ENCODE peak calls at places on chromosomes 2 and 18, in six cellular contexts. U, G, A, J, I and T are unnamed samples.

GRCh38 chr2:124911560-124911959 is 886.5 kb downstream of the CNTNAP5 start:
- DNase-seq in U (no peak), G (no peak), A (no peak), J (no peak), I (no peak), T (no peak)

GRCh38 chr2:119263656-119264055 is 40.0 kb downstream of the STEAP3 start:
- DNase-seq in U (no peak), G (no peak), A (no peak), J (no peak), I (no peak), T (no peak)

GRCh38 chr2:173982918-173983317 is 17.7 kb upstream of the SP3 start:
- DNase-seq in U (no peak), G (peak; percentile 44), A (no peak), J (peak; percentile 47), I (no peak), T (no peak)

GRCh38 chr2:129273266-129274037 is 706.0 kb upstream of the RAB6C start:
- DNase-seq in U (no peak), G (no peak), A (no peak), J (no peak), I (no peak), T (no peak)

GRCh38 chr2:177466337-177467195 is 74.0 kb downstream of the AGPS start:
- DNase-seq in U (no peak), G (no peak), A (no peak), J (no peak), I (no peak), T (peak; percentile 20)

GRCh38 chr2:218472980-218473379 is 54.1 kb downstream of the VIL1 start:
- DNase-seq in U (no peak), G (no peak), A (no peak), J (no peak), I (no peak), T (no peak)

GRCh38 chr2:134362751-134363150 is 108.9 kb downstream of the MGAT5 start:
- DNase-seq in U (no peak), G (no peak), A (no peak), J (no peak), I (no peak), T (no peak)

GRCh38 chr2:172214252-172214651 is 111.6 kb upstream of the DLX2 start:
- DNase-seq in U (no peak), G (no peak), A (no peak), J (no peak), I (no peak), T (no peak)

GRCh38 chr2:187545238-187545751 is 8.9 kb downstream of the TFPI start:
- DNase-seq in U (no peak), G (no peak), A (no peak), J (no peak), I (no peak), T (no peak)

DNA sequence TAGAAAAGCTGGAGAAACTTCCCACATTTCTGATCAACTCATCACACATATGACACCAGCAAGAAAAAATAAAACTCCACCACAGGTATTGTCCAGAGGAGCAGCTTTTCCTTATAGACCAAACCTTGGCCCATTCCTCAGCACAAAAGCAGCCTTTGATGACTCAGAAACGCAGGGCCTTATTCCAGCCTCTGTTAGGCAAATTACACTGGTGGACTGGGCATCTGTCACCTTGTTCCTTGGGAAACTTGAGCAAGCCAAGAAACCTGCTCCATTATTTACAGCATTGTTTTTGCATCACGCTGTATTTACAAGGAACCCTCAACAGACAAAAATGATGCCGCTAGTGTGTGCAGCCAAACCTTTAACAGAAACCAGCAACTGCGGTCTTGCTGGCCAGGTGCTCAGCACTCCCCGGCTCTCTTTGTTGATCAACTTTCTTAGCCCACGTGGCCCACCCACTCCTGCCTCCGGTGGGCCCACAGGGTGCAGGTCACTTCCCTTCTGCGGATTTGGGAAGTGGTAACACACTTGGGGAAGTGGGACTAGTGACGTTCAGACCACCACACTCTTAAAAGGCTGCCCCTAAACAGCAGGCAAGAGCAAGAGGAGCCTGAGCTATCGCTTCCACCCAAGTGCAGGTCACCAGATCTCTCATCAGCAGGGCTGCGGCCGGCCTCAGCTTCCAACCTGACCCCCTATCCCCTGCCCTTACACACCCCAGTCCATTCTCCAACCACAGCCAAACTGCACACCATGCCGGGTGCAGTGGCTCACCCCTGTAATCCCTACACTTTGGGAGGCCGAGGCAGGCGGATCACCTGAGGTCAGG is 1.5 kb downstream of the AP1S3 start:
- DNase-seq in U (peak; percentile 11), G (no peak), A (no peak), J (no peak), I (no peak), T (no peak)
- H3K4me3 ChIP-seq in U (no peak overlapping the region), G (no peak overlapping the region), A (no peak overlapping the region), J (no peak overlapping the region), I (no peak overlapping the region), T (no peak overlapping the region)

GRCh38 chr2:235046561-235046960 is 94.7 kb downstream of the SH3BP4 start:
- DNase-seq in U (no peak), G (no peak), A (no peak), J (no peak), I (no peak), T (no peak)
- H3K36me3 ChIP-seq in U (peaks cover 96% of the 10 kb centered on the region), G (peaks cover 15% of the 10 kb centered on the region), A (no peaks in the 10 kb centered on the region), J (no peaks in the 10 kb centered on the region), I (no peaks in the 10 kb centered on the region), T (peaks cover 15% of the 10 kb centered on the region)

DNA sequence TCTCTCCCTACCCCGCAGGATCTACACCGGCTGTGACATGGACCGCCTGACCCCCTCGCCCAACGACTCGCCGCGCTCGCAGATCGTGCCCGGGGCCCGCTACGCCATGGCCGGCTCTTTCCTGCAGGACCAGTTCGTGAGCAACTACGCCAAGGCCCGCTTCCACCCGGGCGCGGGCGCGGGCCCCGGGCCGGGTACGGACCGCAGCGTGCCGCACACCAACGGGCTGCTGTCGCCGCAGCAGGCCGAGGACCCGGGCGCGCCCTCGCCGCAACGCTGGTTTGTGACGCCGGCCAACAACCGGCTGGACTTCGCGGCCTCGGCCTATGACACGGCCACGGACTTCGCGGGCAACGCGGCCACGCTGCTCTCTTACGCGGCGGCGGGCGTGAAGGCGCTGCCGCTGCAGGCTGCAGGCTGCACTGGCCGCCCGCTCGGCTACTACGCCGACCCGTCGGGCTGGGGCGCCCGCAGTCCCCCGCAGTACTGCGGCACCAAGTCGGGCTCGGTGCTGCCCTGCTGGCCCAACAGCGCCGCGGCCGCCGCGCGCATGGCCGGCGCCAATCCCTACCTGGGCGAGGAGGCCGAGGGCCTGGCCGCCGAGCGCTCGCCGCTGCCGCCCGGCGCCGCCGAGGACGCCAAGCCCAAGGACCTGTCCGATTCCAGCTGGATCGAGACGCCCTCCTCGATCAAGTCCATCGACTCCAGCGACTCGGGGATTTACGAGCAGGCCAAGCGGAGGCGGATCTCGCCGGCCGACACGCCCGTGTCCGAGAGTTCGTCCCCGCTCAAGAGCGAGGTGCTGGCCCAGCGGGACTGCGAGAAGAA is 7.5 kb downstream of the TBR1 start:
- DNase-seq in U (no peak), G (peak; percentile 15), A (no peak), J (no peak), I (no peak), T (no peak)
- H3K4me3 ChIP-seq in U (no peak overlapping the region), G (peak overlapping the region; percentile 37), A (no peak overlapping the region), J (peak overlapping the region; percentile 3), I (no peak overlapping the region), T (peak overlapping the region; percentile 26)

DNA sequence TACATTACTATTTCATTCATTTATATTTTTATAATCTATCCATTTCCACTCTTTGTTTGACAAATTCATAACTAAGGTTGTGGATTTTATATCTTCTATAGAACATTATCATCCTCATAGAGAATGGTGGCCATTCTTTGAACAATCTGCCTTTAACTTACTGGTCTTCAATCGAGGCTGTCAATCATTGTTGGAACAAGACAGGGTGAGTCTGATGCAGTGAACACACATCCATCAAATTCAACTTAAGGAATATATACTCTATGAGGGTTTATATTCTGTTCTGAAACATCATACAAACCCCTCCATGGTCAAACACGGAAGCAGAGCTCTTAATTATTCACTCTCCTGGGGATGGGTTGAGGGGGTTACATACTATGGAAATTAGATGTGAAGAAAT is 28.3 kb upstream of the KLF7 start:
- DNase-seq in U (no peak), G (no peak), A (no peak), J (no peak), I (no peak), T (no peak)
- H3K36me3 ChIP-seq in U (no peaks in the 10 kb centered on the region), G (no peaks in the 10 kb centered on the region), A (no peaks in the 10 kb centered on the region), J (no peaks in the 10 kb centered on the region), I (no peaks in the 10 kb centered on the region), T (no peaks in the 10 kb centered on the region)

GRCh38 chr18:50142441-50143120 is 52.4 kb downstream of the MYO5B start:
- DNase-seq in U (no peak), G (no peak), A (no peak), J (no peak), I (no peak), T (no peak)
- H3K4me3 ChIP-seq in U (no peak overlapping the region), G (no peak overlapping the region), A (no peak overlapping the region), J (no peak overlapping the region), I (no peak overlapping the region), T (no peak overlapping the region)

GRCh38 chr2:241668839-241669238 is 17.8 kb downstream of the DTYMK start:
- DNase-seq in U (no peak), G (no peak), A (no peak), J (no peak), I (no peak), T (no peak)

GRCh38 chr2:241668354-241668753 is 18.3 kb downstream of the DTYMK start:
- DNase-seq in U (no peak), G (no peak), A (no peak), J (no peak), I (no peak), T (no peak)

GRCh38 chr2:241670333-241671110 is 16.1 kb downstream of the DTYMK start:
- DNase-seq in U (no peak), G (no peak), A (no peak), J (no peak), I (no peak), T (no peak)

GRCh38 chr2:241665731-241666440 is 20.7 kb downstream of the DTYMK start:
- DNase-seq in U (no peak), G (no peak), A (no peak), J (no peak), I (no peak), T (no peak)

GRCh38 chr2:241666627-241667400 is 19.8 kb downstream of the DTYMK start:
- DNase-seq in U (no peak), G (no peak), A (no peak), J (no peak), I (no peak), T (peak; percentile 91)
- H3K36me3 ChIP-seq in U (peaks cover 66% of the 10 kb centered on the region), G (peaks cover 49% of the 10 kb centered on the region), A (peaks cover 17% of the 10 kb centered on the region), J (no peaks in the 10 kb centered on the region), I (peaks cover 4% of the 10 kb centered on the region), T (peaks cover 42% of the 10 kb centered on the region)

GRCh38 chr2:27890146-27891062 is at the start of the genes BABAM2 and RBKS:
- DNase-seq in U (peak; percentile 68), G (peak; percentile 89), A (peak; percentile 96), J (peak; percentile 85), I (peak; percentile 87), T (peak; percentile 90)

GRCh38 chr2:27887830-27888229 is 2.4 kb downstream of the RBKS start:
- DNase-seq in U (no peak), G (no peak), A (no peak), J (no peak), I (no peak), T (no peak)

GRCh38 chr2:27887122-27887521 is 3.1 kb downstream of the RBKS start:
- DNase-seq in U (no peak), G (no peak), A (no peak), J (no peak), I (no peak), T (no peak)

GRCh38 chr2:27889774-27890145 is 427 bp downstream of the RBKS start:
- DNase-seq in U (no peak), G (no peak), A (no peak), J (peak; percentile 32), I (no peak), T (no peak)

GRCh38 chr2:27888790-27889189 is 1.4 kb downstream of the RBKS start:
- DNase-seq in U (no peak), G (no peak), A (no peak), J (no peak), I (no peak), T (no peak)
- H3K4me3 ChIP-seq in U (no peak overlapping the region), G (no peak overlapping the region), A (no peak overlapping the region), J (no peak overlapping the region), I (no peak overlapping the region), T (no peak overlapping the region)